ENCODE peak calls at places on chromosomes 12 and 14, in seven cellular contexts. One of them, this sample, is unnamed.

GRCh38 chr12:87930652-87931051 is 98.5 kb downstream of the C12orf50 start:
- DNase-seq in K562: no peak
- DNase-seq in NB4: no peak
- DNase-seq in GM12865: no peak
- DNase-seq in suprapubic skin: no peak
- DNase-seq in A549: no peak
- DNase-seq in choroid plexus epithelial cell: no peak
- DNase-seq in this sample: no peak

GRCh38 chr12:101616027-101616494 is 21.3 kb downstream of the MYBPC1 start:
- DNase-seq in K562: no peak
- DNase-seq in NB4: peak; percentile 68
- DNase-seq in GM12865: peak; percentile 27
- DNase-seq in suprapubic skin: no peak
- DNase-seq in A549: no peak
- DNase-seq in choroid plexus epithelial cell: peak; percentile 88
- DNase-seq in this sample: peak; percentile 5

GRCh38 chr12:113805201-113805600 is 160.9 kb downstream of the RBM19 start:
- DNase-seq in K562: no peak
- DNase-seq in NB4: no peak
- DNase-seq in GM12865: no peak
- DNase-seq in suprapubic skin: no peak
- DNase-seq in A549: no peak
- DNase-seq in choroid plexus epithelial cell: no peak
- DNase-seq in this sample: no peak

GRCh38 chr14:101077511-101078074 is 174.1 kb upstream of the RTL1 start:
- DNase-seq in K562: peak; percentile 14
- DNase-seq in NB4: peak; percentile 45
- DNase-seq in GM12865: no peak
- DNase-seq in suprapubic skin: peak; percentile 48
- DNase-seq in A549: no peak
- DNase-seq in choroid plexus epithelial cell: peak; percentile 41
- DNase-seq in this sample: no peak

GRCh38 chr12:120659151-120659525 is 18.7 kb downstream of the CABP1 start:
- DNase-seq in K562: no peak
- DNase-seq in NB4: no peak
- DNase-seq in GM12865: no peak
- DNase-seq in suprapubic skin: no peak
- DNase-seq in A549: no peak
- DNase-seq in choroid plexus epithelial cell: no peak
- DNase-seq in this sample: no peak

GRCh38 chr12:108302471-108303311 is 36.4 kb downstream of the CMKLR1 start:
- DNase-seq in K562: no peak
- DNase-seq in NB4: no peak
- DNase-seq in GM12865: no peak
- DNase-seq in suprapubic skin: peak; percentile 92
- DNase-seq in A549: peak; percentile 68
- DNase-seq in choroid plexus epithelial cell: peak; percentile 63
- DNase-seq in this sample: peak; percentile 80

GRCh38 chr12:53267309-53268008 is 640 bp upstream of the ESPL1 start:
- DNase-seq in K562: peak; percentile 36
- DNase-seq in NB4: peak; percentile 50
- DNase-seq in GM12865: no peak
- DNase-seq in suprapubic skin: no peak
- DNase-seq in A549: peak; percentile 38
- DNase-seq in choroid plexus epithelial cell: no peak
- DNase-seq in this sample: no peak

GRCh38 chr14:89176090-89176757 is 240.8 kb downstream of the FOXN3 start:
- DNase-seq in K562: no peak
- DNase-seq in NB4: no peak
- DNase-seq in GM12865: no peak
- DNase-seq in suprapubic skin: no peak
- DNase-seq in A549: no peak
- DNase-seq in choroid plexus epithelial cell: no peak
- DNase-seq in this sample: no peak

GRCh38 chr14:31197671-31198070 is 9.9 kb downstream of the HECTD1 start:
- DNase-seq in K562: no peak
- DNase-seq in NB4: no peak
- DNase-seq in GM12865: no peak
- DNase-seq in suprapubic skin: no peak
- DNase-seq in A549: no peak
- DNase-seq in choroid plexus epithelial cell: no peak
- DNase-seq in this sample: no peak

GRCh38 chr12:7832059-7832696 is 40.5 kb downstream of the SLC2A14 start:
- DNase-seq in K562: peak; percentile 40
- DNase-seq in NB4: peak; percentile 76
- DNase-seq in GM12865: peak; percentile 46
- DNase-seq in suprapubic skin: no peak
- DNase-seq in A549: peak; percentile 69
- DNase-seq in choroid plexus epithelial cell: peak; percentile 83
- DNase-seq in this sample: peak; percentile 50

GRCh38 chr12:26989873-26990272 is 24.3 kb downstream of the TM7SF3 start:
- DNase-seq in K562: no peak
- DNase-seq in NB4: no peak
- DNase-seq in GM12865: no peak
- DNase-seq in suprapubic skin: no peak
- DNase-seq in A549: no peak
- DNase-seq in choroid plexus epithelial cell: no peak
- DNase-seq in this sample: no peak

GRCh38 chr14:96398921-96399320 is 7.0 kb downstream of the AK7 start:
- DNase-seq in K562: no peak
- DNase-seq in NB4: no peak
- DNase-seq in GM12865: no peak
- DNase-seq in suprapubic skin: no peak
- DNase-seq in A549: no peak
- DNase-seq in choroid plexus epithelial cell: no peak
- DNase-seq in this sample: no peak

GRCh38 chr12:57888407-57889157 is 42.1 kb upstream of the CTDSP2 start:
- DNase-seq in K562: no peak
- DNase-seq in NB4: no peak
- DNase-seq in GM12865: peak; percentile 47
- DNase-seq in suprapubic skin: no peak
- DNase-seq in A549: no peak
- DNase-seq in choroid plexus epithelial cell: peak; percentile 45
- DNase-seq in this sample: peak; percentile 65

DNA sequence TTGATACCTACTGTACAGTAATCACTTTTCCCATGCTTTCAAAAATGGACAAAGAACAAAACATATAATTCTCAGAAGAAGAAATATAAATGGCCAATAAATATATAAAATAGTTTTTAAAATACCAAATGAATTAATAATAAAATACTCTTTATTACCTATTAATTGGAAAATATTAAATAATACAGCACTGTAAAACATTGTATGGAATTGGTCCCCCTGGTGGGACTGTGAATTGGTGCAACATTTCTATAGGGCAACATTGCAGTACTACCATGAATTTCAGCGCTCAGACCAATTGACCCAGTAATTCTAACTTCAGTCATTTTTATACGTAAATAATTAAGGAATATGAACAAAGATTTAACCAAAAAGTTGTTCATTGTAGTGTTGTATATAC is 162.6 kb downstream of the PELI2 start:
- DNase-seq in K562: peak; percentile 4
- DNase-seq in NB4: no peak
- DNase-seq in GM12865: no peak
- DNase-seq in suprapubic skin: no peak
- DNase-seq in A549: no peak
- DNase-seq in choroid plexus epithelial cell: no peak
- DNase-seq in this sample: no peak
- TF ChIP-seq CTCF in K562: no peak
- TF ChIP-seq CTCF in NB4: no peak
- TF ChIP-seq CTCF in GM12865: no peak
- TF ChIP-seq CTCF in suprapubic skin: no peak
- TF ChIP-seq CTCF in A549: no peak
- TF ChIP-seq CTCF in choroid plexus epithelial cell: peak; percentile 46
- TF ChIP-seq CTCF in this sample: peak; percentile 21

GRCh38 chr12:116472193-116472592 is 87.0 kb upstream of the MAP1LC3B2 start:
- DNase-seq in K562: no peak
- DNase-seq in NB4: no peak
- DNase-seq in GM12865: no peak
- DNase-seq in suprapubic skin: no peak
- DNase-seq in A549: no peak
- DNase-seq in choroid plexus epithelial cell: no peak
- DNase-seq in this sample: no peak

GRCh38 chr12:116473416-116473815 is 85.8 kb upstream of the MAP1LC3B2 start:
- DNase-seq in K562: no peak
- DNase-seq in NB4: no peak
- DNase-seq in GM12865: no peak
- DNase-seq in suprapubic skin: no peak
- DNase-seq in A549: no peak
- DNase-seq in choroid plexus epithelial cell: no peak
- DNase-seq in this sample: no peak

GRCh38 chr12:116474899-116475298 is 84.3 kb upstream of the MAP1LC3B2 start:
- DNase-seq in K562: no peak
- DNase-seq in NB4: no peak
- DNase-seq in GM12865: no peak
- DNase-seq in suprapubic skin: no peak
- DNase-seq in A549: no peak
- DNase-seq in choroid plexus epithelial cell: no peak
- DNase-seq in this sample: no peak

GRCh38 chr12:116476227-116476852 is 82.8 kb upstream of the MAP1LC3B2 start:
- DNase-seq in K562: no peak
- DNase-seq in NB4: no peak
- DNase-seq in GM12865: no peak
- DNase-seq in suprapubic skin: no peak
- DNase-seq in A549: no peak
- DNase-seq in choroid plexus epithelial cell: no peak
- DNase-seq in this sample: no peak

DNA sequence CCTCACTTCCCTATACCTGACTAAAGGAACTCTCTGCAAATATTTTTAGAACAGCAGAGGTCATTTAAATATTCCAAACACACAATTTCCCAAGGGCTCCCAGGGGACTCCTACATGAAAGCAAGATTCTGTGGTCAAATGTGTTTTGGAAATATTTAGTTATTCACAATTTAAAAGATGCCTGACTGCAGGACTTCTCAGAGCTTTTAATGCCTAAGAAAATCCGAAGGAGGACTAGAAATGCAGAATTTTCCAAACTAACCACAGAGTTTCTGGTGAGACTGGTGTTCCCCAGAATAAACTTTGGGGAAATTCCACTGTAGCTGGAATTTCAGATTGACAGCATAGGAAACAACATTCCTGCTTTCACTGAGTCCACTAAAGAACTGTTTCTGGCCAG is 84.8 kb upstream of the MAP1LC3B2 start:
- DNase-seq in K562: no peak
- DNase-seq in NB4: peak; percentile 29
- DNase-seq in GM12865: no peak
- DNase-seq in suprapubic skin: no peak
- DNase-seq in A549: no peak
- DNase-seq in choroid plexus epithelial cell: no peak
- DNase-seq in this sample: no peak
- H3K4me3 ChIP-seq in K562: no peak overlapping the region
- H3K4me3 ChIP-seq in NB4: no peak overlapping the region
- H3K4me3 ChIP-seq in GM12865: no peak overlapping the region
- H3K4me3 ChIP-seq in suprapubic skin: no peak overlapping the region
- H3K4me3 ChIP-seq in A549: no peak overlapping the region
- H3K4me3 ChIP-seq in choroid plexus epithelial cell: no peak overlapping the region
- H3K4me3 ChIP-seq in this sample: no peak overlapping the region

DNA sequence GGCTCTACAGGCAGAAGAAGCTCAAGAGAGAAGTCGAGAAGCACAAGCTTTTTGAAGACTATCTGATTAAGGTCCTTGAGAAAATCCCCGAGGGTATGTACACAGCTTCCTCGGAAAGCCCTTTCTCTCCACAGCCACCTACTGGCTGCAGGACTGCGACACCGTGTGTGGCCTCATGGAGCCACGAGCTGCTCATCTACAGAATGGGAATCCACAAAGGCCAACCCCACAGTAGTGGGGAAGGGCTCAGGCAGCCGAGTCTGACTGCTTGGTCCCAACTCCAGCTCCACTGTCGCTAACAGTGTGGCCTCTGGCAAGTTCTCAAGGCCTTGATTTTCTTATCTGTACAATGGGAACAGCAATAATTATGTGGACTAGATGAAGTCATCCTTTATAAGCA is 2.5 kb downstream of the CCDC197 start:
- DNase-seq in K562: no peak
- DNase-seq in NB4: peak; percentile 38
- DNase-seq in GM12865: peak; percentile 69
- DNase-seq in suprapubic skin: no peak
- DNase-seq in A549: no peak
- DNase-seq in choroid plexus epithelial cell: no peak
- DNase-seq in this sample: no peak
- TF ChIP-seq CTCF in K562: no peak
- TF ChIP-seq CTCF in NB4: no peak
- TF ChIP-seq CTCF in GM12865: peak; percentile 16
- TF ChIP-seq CTCF in suprapubic skin: no peak
- TF ChIP-seq CTCF in A549: no peak
- TF ChIP-seq CTCF in choroid plexus epithelial cell: no peak
- TF ChIP-seq CTCF in this sample: no peak

GRCh38 chr14:60485057-60485599 is 735 bp downstream of the C14orf39 start:
- DNase-seq in K562: peak; percentile 8
- DNase-seq in NB4: no peak
- DNase-seq in GM12865: no peak
- DNase-seq in suprapubic skin: no peak
- DNase-seq in A549: no peak
- DNase-seq in choroid plexus epithelial cell: no peak
- DNase-seq in this sample: no peak
- H3K4me3 ChIP-seq in K562: peak overlapping the region; percentile 45
- H3K4me3 ChIP-seq in NB4: peak overlapping the region; percentile 63
- H3K4me3 ChIP-seq in GM12865: no peak overlapping the region
- H3K4me3 ChIP-seq in suprapubic skin: peak overlapping the region; percentile 31
- H3K4me3 ChIP-seq in A549: no peak overlapping the region
- H3K4me3 ChIP-seq in choroid plexus epithelial cell: peak overlapping the region; percentile 47
- H3K4me3 ChIP-seq in this sample: peak overlapping the region; percentile 52

GRCh38 chr12:51926064-51926632 is 18.8 kb downstream of the ACVRL1 start:
- DNase-seq in K562: peak; percentile 61
- DNase-seq in NB4: no peak
- DNase-seq in GM12865: no peak
- DNase-seq in suprapubic skin: peak; percentile 46
- DNase-seq in A549: no peak
- DNase-seq in choroid plexus epithelial cell: no peak
- DNase-seq in this sample: no peak
- TF ChIP-seq CTCF in K562: no peak
- TF ChIP-seq CTCF in NB4: no peak
- TF ChIP-seq CTCF in GM12865: no peak
- TF ChIP-seq CTCF in suprapubic skin: no peak
- TF ChIP-seq CTCF in A549: no peak
- TF ChIP-seq CTCF in choroid plexus epithelial cell: no peak
- TF ChIP-seq CTCF in this sample: no peak

GRCh38 chr12:110627500-110628195 is 13.7 kb downstream of the TCTN1 start:
- DNase-seq in K562: no peak
- DNase-seq in NB4: no peak
- DNase-seq in GM12865: no peak
- DNase-seq in suprapubic skin: no peak
- DNase-seq in A549: no peak
- DNase-seq in choroid plexus epithelial cell: no peak
- DNase-seq in this sample: no peak
- H3K4me3 ChIP-seq in K562: no peak overlapping the region
- H3K4me3 ChIP-seq in NB4: no peak overlapping the region
- H3K4me3 ChIP-seq in GM12865: no peak overlapping the region
- H3K4me3 ChIP-seq in suprapubic skin: no peak overlapping the region
- H3K4me3 ChIP-seq in A549: no peak overlapping the region
- H3K4me3 ChIP-seq in choroid plexus epithelial cell: no peak overlapping the region
- H3K4me3 ChIP-seq in this sample: no peak overlapping the region